ENCODE peak calls at places on chromosomes 2 and 18, in eight cellular contexts. One of them, this sample, is unnamed.

GRCh38 chr2:111975053-111975552 is 76.7 kb downstream of the MERTK start:
- DNase-seq in NCI-H460: peak
- DNase-seq in CD8-positive, alpha-beta memory T cell: no peak
- DNase-seq in GM19239: no peak
- DNase-seq in mucosa of gallbladder: peak
- DNase-seq in epithelial cell of esophagus: peak
- DNase-seq in small intestine: peak
- DNase-seq in foreskin keratinocyte: peak
- DNase-seq in this sample: no peak

GRCh38 chr2:135913726-135914365 is 37.6 kb upstream of the MCM6 start:
- DNase-seq in NCI-H460: peak
- DNase-seq in CD8-positive, alpha-beta memory T cell: peak
- DNase-seq in GM19239: no peak
- DNase-seq in mucosa of gallbladder: peak
- DNase-seq in epithelial cell of esophagus: peak
- DNase-seq in small intestine: peak
- DNase-seq in foreskin keratinocyte: peak
- DNase-seq in this sample: peak

GRCh38 chr2:54899576-54900200 is 150.6 kb downstream of the RTN4 start:
- DNase-seq in NCI-H460: peak
- DNase-seq in CD8-positive, alpha-beta memory T cell: no peak
- DNase-seq in GM19239: no peak
- DNase-seq in mucosa of gallbladder: peak
- DNase-seq in epithelial cell of esophagus: peak
- DNase-seq in small intestine: peak
- DNase-seq in foreskin keratinocyte: no peak
- DNase-seq in this sample: no peak

GRCh38 chr2:3535467-3535793 is 16.1 kb upstream of the ADI1 start:
- DNase-seq in NCI-H460: no peak
- DNase-seq in CD8-positive, alpha-beta memory T cell: no peak
- DNase-seq in GM19239: no peak
- DNase-seq in mucosa of gallbladder: no peak
- DNase-seq in epithelial cell of esophagus: no peak
- DNase-seq in small intestine: no peak
- DNase-seq in foreskin keratinocyte: no peak
- DNase-seq in this sample: no peak

GRCh38 chr18:9147440-9148238 is 11.1 kb downstream of the ANKRD12 start:
- DNase-seq in NCI-H460: peak
- DNase-seq in CD8-positive, alpha-beta memory T cell: no peak
- DNase-seq in GM19239: no peak
- DNase-seq in mucosa of gallbladder: peak
- DNase-seq in epithelial cell of esophagus: peak
- DNase-seq in small intestine: peak
- DNase-seq in foreskin keratinocyte: peak
- DNase-seq in this sample: peak

GRCh38 chr2:119641562-119642258 is 37.3 kb upstream of the TMEM177 start:
- DNase-seq in NCI-H460: peak
- DNase-seq in CD8-positive, alpha-beta memory T cell: peak
- DNase-seq in GM19239: peak
- DNase-seq in mucosa of gallbladder: peak
- DNase-seq in epithelial cell of esophagus: peak
- DNase-seq in small intestine: peak
- DNase-seq in foreskin keratinocyte: peak
- DNase-seq in this sample: peak

GRCh38 chr2:230974096-230974913 is 21.6 kb upstream of the SPATA3 start:
- DNase-seq in NCI-H460: no peak
- DNase-seq in CD8-positive, alpha-beta memory T cell: peak
- DNase-seq in GM19239: peak
- DNase-seq in mucosa of gallbladder: no peak
- DNase-seq in epithelial cell of esophagus: peak
- DNase-seq in small intestine: peak
- DNase-seq in foreskin keratinocyte: no peak
- DNase-seq in this sample: no peak

GRCh38 chr2:10956006-10956790 is 44.5 kb downstream of the KCNF1 start:
- DNase-seq in NCI-H460: no peak
- DNase-seq in CD8-positive, alpha-beta memory T cell: no peak
- DNase-seq in GM19239: no peak
- DNase-seq in mucosa of gallbladder: no peak
- DNase-seq in epithelial cell of esophagus: no peak
- DNase-seq in small intestine: no peak
- DNase-seq in foreskin keratinocyte: no peak
- DNase-seq in this sample: no peak

GRCh38 chr2:199928626-199929025 is 17.5 kb downstream of the C2orf69 start:
- DNase-seq in NCI-H460: no peak
- DNase-seq in CD8-positive, alpha-beta memory T cell: no peak
- DNase-seq in GM19239: no peak
- DNase-seq in mucosa of gallbladder: no peak
- DNase-seq in epithelial cell of esophagus: no peak
- DNase-seq in small intestine: no peak
- DNase-seq in foreskin keratinocyte: no peak
- DNase-seq in this sample: no peak

GRCh38 chr2:33321236-33321731 is 155.2 kb upstream of the RASGRP3 start:
- DNase-seq in NCI-H460: no peak
- DNase-seq in CD8-positive, alpha-beta memory T cell: no peak
- DNase-seq in GM19239: no peak
- DNase-seq in mucosa of gallbladder: no peak
- DNase-seq in epithelial cell of esophagus: peak
- DNase-seq in small intestine: no peak
- DNase-seq in foreskin keratinocyte: no peak
- DNase-seq in this sample: no peak

GRCh38 chr2:111120253-111121027 is at the start of gene BCL2L11:
- DNase-seq in NCI-H460: peak
- DNase-seq in CD8-positive, alpha-beta memory T cell: peak
- DNase-seq in GM19239: peak
- DNase-seq in mucosa of gallbladder: peak
- DNase-seq in epithelial cell of esophagus: peak
- DNase-seq in small intestine: peak
- DNase-seq in foreskin keratinocyte: peak
- DNase-seq in this sample: peak

GRCh38 chr18:23580677-23581367 is 5.5 kb downstream of the NPC1 start:
- DNase-seq in NCI-H460: no peak
- DNase-seq in CD8-positive, alpha-beta memory T cell: no peak
- DNase-seq in GM19239: no peak
- DNase-seq in mucosa of gallbladder: no peak
- DNase-seq in epithelial cell of esophagus: peak
- DNase-seq in small intestine: peak
- DNase-seq in foreskin keratinocyte: no peak
- DNase-seq in this sample: no peak

GRCh38 chr2:75317316-75317715 is 118.0 kb upstream of the TACR1 start:
- DNase-seq in NCI-H460: no peak
- DNase-seq in CD8-positive, alpha-beta memory T cell: no peak
- DNase-seq in GM19239: no peak
- DNase-seq in mucosa of gallbladder: no peak
- DNase-seq in epithelial cell of esophagus: no peak
- DNase-seq in small intestine: no peak
- DNase-seq in foreskin keratinocyte: no peak
- DNase-seq in this sample: no peak

GRCh38 chr2:196259507-196260481 is 88.4 kb upstream of the STK17B start:
- DNase-seq in NCI-H460: no peak
- DNase-seq in CD8-positive, alpha-beta memory T cell: no peak
- DNase-seq in GM19239: no peak
- DNase-seq in mucosa of gallbladder: no peak
- DNase-seq in epithelial cell of esophagus: peak
- DNase-seq in small intestine: peak
- DNase-seq in foreskin keratinocyte: peak
- DNase-seq in this sample: no peak

GRCh38 chr18:31707815-31708214 is 23.4 kb upstream of the B4GALT6 start:
- DNase-seq in NCI-H460: no peak
- DNase-seq in CD8-positive, alpha-beta memory T cell: no peak
- DNase-seq in GM19239: no peak
- DNase-seq in mucosa of gallbladder: no peak
- DNase-seq in epithelial cell of esophagus: no peak
- DNase-seq in small intestine: no peak
- DNase-seq in foreskin keratinocyte: no peak
- DNase-seq in this sample: no peak

GRCh38 chr2:139055165-139055564 is 275.0 kb upstream of the NXPH2 start:
- DNase-seq in NCI-H460: no peak
- DNase-seq in CD8-positive, alpha-beta memory T cell: no peak
- DNase-seq in GM19239: no peak
- DNase-seq in mucosa of gallbladder: no peak
- DNase-seq in epithelial cell of esophagus: peak
- DNase-seq in small intestine: no peak
- DNase-seq in foreskin keratinocyte: no peak
- DNase-seq in this sample: no peak

This sample was measured in heart right ventricle.